ENCODE peak calls at places on chromosomes 7 and 10, in eight cellular contexts. W is cardiac fibroblast, E is choroid plexus epithelial cell, B is upper lobe of right lung, C is PC-9, Q is suprapubic skin, F is uterus, M is cardiac muscle cell. Y is an unnamed sample.
A peak's percentile ranks its signal among the peaks of the same experiment; 100 is the strongest.

GRCh38 chr10:8581521-8582225 is 527.2 kb downstream of the GATA3 start:
- DNase-seq in W (no peak), E (no peak), B (no peak), C (peak; percentile 91), Q (no peak), F (no peak), M (no peak), Y (no peak)

GRCh38 chr7:44221231-44221791 is 20.5 kb downstream of the YKT6 start:
- DNase-seq in W (peak; percentile 19), E (peak; percentile 28), B (peak; percentile 47), C (no peak), Q (no peak), F (no peak), M (peak; percentile 17), Y (no peak)

GRCh38 chr10:11042375-11042774 is 24.7 kb downstream of the CELF2 start:
- DNase-seq in W (no peak), E (peak; percentile 61), B (no peak), C (no peak), Q (no peak), F (no peak), M (peak; percentile 42), Y (peak; percentile 36)

GRCh38 chr7:26051021-26051420 is 101.0 kb upstream of the NFE2L3 start:
- DNase-seq in W (no peak), E (no peak), B (no peak), C (no peak), Q (no peak), F (no peak), M (no peak), Y (no peak)

GRCh38 chr7:26078437-26079362 is 73.3 kb upstream of the NFE2L3 start:
- DNase-seq in W (peak; percentile 24), E (peak; percentile 42), B (peak; percentile 81), C (no peak), Q (peak; percentile 73), F (peak; percentile 41), M (peak; percentile 42), Y (peak; percentile 8)

GRCh38 chr10:17029581-17030271 is 99.9 kb downstream of the CUBN start:
- DNase-seq in W (peak; percentile 92), E (peak; percentile 85), B (peak; percentile 74), C (no peak), Q (peak; percentile 84), F (peak; percentile 73), M (peak; percentile 92), Y (peak; percentile 90)

GRCh38 chr7:87598234-87599009 is 2.3 kb downstream of the ABCB1 start:
- DNase-seq in W (no peak), E (no peak), B (no peak), C (no peak), Q (no peak), F (no peak), M (no peak), Y (no peak)

GRCh38 chr10:119461380-119461779 is 81.1 kb downstream of the RGS10 start:
- DNase-seq in W (no peak), E (no peak), B (no peak), C (peak; percentile 92), Q (no peak), F (no peak), M (no peak), Y (no peak)

GRCh38 chr10:103154464-103155299 is 38.4 kb downstream of the NT5C2 start:
- DNase-seq in W (peak; percentile 55), E (peak; percentile 48), B (no peak), C (peak; percentile 61), Q (no peak), F (no peak), M (peak; percentile 48), Y (peak; percentile 22)

GRCh38 chr10:116974442-116975005 is 30.5 kb downstream of the SHTN1 start:
- DNase-seq in W (peak; percentile 79), E (peak; percentile 86), B (no peak), C (peak; percentile 83), Q (no peak), F (no peak), M (peak; percentile 88), Y (peak; percentile 89)

GRCh38 chr7:2821842-2822507 is 22.1 kb downstream of the GNA12 start:
- DNase-seq in W (peak; percentile 81), E (peak; percentile 88), B (no peak), C (peak; percentile 74), Q (no peak), F (no peak), M (peak; percentile 85), Y (peak; percentile 88)

GRCh38 chr7:54831644-54832095 is 72.7 kb upstream of the SEC61G start:
- DNase-seq in W (no peak), E (peak; percentile 32), B (no peak), C (peak; percentile 100), Q (no peak), F (no peak), M (no peak), Y (no peak)

GRCh38 chr7:26681819-26682418 is 182.5 kb downstream of the SKAP2 start:
- DNase-seq in W (peak; percentile 26), E (peak; percentile 41), B (no peak), C (no peak), Q (no peak), F (no peak), M (peak; percentile 40), Y (peak; percentile 50)

GRCh38 chr7:157312941-157313340 is 23.9 kb upstream of the DNAJB6 start:
- DNase-seq in W (no peak), E (no peak), B (no peak), C (no peak), Q (no peak), F (no peak), M (no peak), Y (no peak)

GRCh38 chr7:108067844-108068243 is 62.3 kb downstream of the LAMB4 start:
- DNase-seq in W (no peak), E (no peak), B (no peak), C (no peak), Q (no peak), F (no peak), M (no peak), Y (no peak)

GRCh38 chr10:100886946-100887345 is 25.8 kb upstream of the SLF2 start:
- DNase-seq in W (peak; percentile 76), E (peak; percentile 61), B (peak; percentile 31), C (no peak), Q (peak; percentile 15), F (peak; percentile 76), M (peak; percentile 77), Y (peak; percentile 30)

DNA sequence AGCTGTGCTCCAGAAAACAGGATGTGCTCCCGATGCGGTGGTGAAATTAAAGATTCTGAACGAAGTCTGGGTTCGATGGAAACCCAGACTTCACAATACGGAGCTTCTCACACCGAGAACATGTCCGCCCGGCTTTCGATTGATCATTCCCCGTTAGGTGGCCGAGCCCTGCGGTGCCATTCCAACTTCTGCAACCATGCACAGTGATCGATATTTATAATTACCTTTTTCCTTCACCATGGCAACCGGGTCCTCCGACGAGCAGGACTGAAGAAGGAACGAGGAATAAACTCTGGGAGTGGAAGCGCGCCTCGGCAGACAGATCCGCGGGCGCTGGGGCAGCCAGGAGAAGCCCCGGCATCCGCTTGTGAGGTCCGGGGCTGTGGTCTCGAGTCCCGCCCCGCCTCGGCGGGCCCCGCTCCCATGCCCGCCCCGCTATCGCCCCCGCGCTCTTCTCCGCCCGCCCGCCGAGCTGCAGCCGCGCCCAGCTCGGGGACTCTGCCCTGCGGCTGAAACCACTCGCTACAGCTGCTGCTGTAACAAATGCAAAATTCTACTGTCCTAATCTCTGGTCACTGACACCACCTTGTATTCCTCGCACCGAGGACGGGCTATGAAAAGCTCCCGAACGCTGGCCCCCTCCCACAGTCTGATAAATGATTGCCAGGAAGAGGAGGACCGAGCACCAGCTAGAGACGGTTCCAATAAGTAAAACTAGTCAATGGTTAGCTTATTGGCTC is 26.2 kb downstream of the ABLIM1 start:
- DNase-seq in W (peak; percentile 29), E (no peak), B (peak; percentile 72), C (peak; percentile 50), Q (no peak), F (no peak), M (peak; percentile 13), Y (no peak)
- H3K4me3 ChIP-seq in W (peak overlapping the region; percentile 49), E (peak overlapping the region; percentile 54), B (peak overlapping the region; percentile 64), C (peak overlapping the region; percentile 54), Q (peak overlapping the region; percentile 60), F (peak overlapping the region; percentile 27), M (peak overlapping the region; percentile 64), Y (peak overlapping the region; percentile 48)

GRCh38 chr7:100100420-100101015 is 679 bp downstream of the MCM7 start:
- DNase-seq in W (peak; percentile 100), E (peak; percentile 99), B (peak; percentile 96), C (peak; percentile 84), Q (peak; percentile 96), F (peak; percentile 93), M (peak; percentile 100), Y (peak; percentile 95)
- TF ChIP-seq CTCF in W (no peak), E (no peak), B (no peak), C (no peak), Q (no peak), F (no peak), M (no peak), Y (no peak)

GRCh38 chr10:80357804-80358125 is 1.2 kb downstream of the DYDC2 start:
- DNase-seq in W (no peak), E (no peak), B (no peak), C (no peak), Q (no peak), F (no peak), M (no peak), Y (no peak)
- H3K4me3 ChIP-seq in W (no peak overlapping the region), E (no peak overlapping the region), B (no peak overlapping the region), C (no peak overlapping the region), Q (no peak overlapping the region), F (no peak overlapping the region), M (no peak overlapping the region), Y (no peak overlapping the region)

GRCh38 chr7:1813394-1814088 is 143.5 kb downstream of the ELFN1 start:
- DNase-seq in W (no peak), E (no peak), B (peak; percentile 55), C (no peak), Q (peak; percentile 62), F (no peak), M (no peak), Y (no peak)

GRCh38 chr7:1810961-1811849 is 141.1 kb downstream of the ELFN1 start:
- DNase-seq in W (peak; percentile 45), E (peak; percentile 43), B (peak; percentile 39), C (peak; percentile 1), Q (peak; percentile 35), F (no peak), M (peak; percentile 44), Y (peak; percentile 53)

GRCh38 chr7:1810521-1810920 is 140.4 kb downstream of the ELFN1 start:
- DNase-seq in W (no peak), E (no peak), B (peak; percentile 25), C (peak; percentile 5), Q (peak; percentile 48), F (no peak), M (no peak), Y (no peak)

GRCh38 chr7:1812693-1813393 is 142.8 kb downstream of the ELFN1 start:
- DNase-seq in W (no peak), E (no peak), B (peak; percentile 59), C (no peak), Q (peak; percentile 52), F (no peak), M (no peak), Y (no peak)

DNA sequence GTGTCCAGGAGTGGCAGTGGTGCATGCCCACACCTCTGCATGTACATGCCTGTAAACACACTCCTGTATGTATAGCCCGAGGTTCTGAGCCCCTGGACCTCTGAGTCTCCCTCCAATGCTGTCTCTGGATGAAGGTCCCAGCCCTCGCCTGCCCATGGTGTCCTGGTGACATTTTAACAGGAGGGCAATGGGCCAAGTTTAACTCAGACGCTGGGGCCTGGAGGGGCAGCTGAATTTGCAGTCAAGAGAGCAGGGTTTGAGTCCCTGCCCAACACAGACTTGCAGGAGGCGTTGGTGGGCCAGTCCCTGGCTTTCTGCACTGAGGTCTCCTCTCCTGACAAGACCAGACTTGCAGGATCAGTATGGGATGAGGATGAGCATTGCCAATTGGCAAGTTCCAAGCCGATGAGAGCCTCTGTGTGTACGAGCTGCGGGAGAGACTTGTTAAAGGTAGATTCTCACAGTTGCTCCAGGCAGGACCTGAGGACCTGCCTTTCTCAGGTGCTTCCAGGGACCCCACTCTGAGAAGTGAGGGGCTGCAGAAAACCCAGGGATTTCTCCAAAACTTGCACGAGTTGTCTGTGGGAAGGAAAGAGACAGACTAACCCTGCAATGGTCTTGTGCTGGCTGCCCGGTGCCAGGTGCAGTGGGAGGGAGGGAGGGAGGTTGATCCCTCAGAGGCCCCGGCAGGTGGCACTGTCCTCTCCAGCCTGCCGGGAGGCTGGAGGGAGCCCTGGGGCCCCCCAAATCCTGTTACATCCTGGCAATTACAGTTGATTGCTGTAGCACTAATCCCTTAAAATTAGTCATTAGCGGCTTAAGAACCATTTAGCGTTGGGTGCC is 142.0 kb downstream of the ELFN1 start:
- DNase-seq in W (no peak), E (no peak), B (peak; percentile 55), C (peak; percentile 19), Q (peak; percentile 34), F (no peak), M (no peak), Y (no peak)
- TF ChIP-seq CTCF in W (no peak), E (peak; percentile 31), B (peak; percentile 39), C (peak; percentile 37), Q (no peak), F (no peak), M (no peak), Y (peak; percentile 20)